ENCODE peak calls at places on chromosomes 16 and 17, in six cellular contexts. Y is GM23338, L is fibroblast of lung, D is mammary epithelial cell, M is H9, B is PC-3. K is an unnamed sample.

GRCh38 chr16:47045023-47045422 is 71.5 kb upstream of the DNAJA2 start:
- DNase-seq in L (peak), B (no peak), D (no peak), Y (no peak), M (no peak), K (peak)

GRCh38 chr16:30557950-30558788 is at the start of gene ZNF764:
- DNase-seq in Y (peak), D (peak), M (peak), B (peak), L (peak), K (peak)

GRCh38 chr16:87326151-87326571 is 9.0 kb upstream of the C16orf95 start:
- DNase-seq in Y (no peak), L (no peak), B (no peak), D (no peak), M (no peak), K (no peak)

GRCh38 chr16:49600541-49600940 is 226.9 kb downstream of the C16orf78 start:
- DNase-seq in L (no peak), D (no peak), B (no peak), Y (no peak), M (peak), K (no peak)

GRCh38 chr16:12757546-12757945 is 46.1 kb downstream of the CPPED1 start:
- DNase-seq in L (no peak), B (no peak), Y (no peak), M (no peak), D (no peak), K (no peak)

GRCh38 chr17:4556996-4557395 is 1.8 kb upstream of the MYBBP1A start:
- DNase-seq in M (no peak), L (no peak), D (no peak), B (no peak), Y (no peak), K (no peak)

GRCh38 chr16:66190411-66190810 is 176.1 kb upstream of the CDH5 start:
- DNase-seq in Y (no peak), D (no peak), B (no peak), M (no peak), L (no peak), K (no peak)

GRCh38 chr17:8734876-8735275 is 9.8 kb downstream of the CCDC42 start:
- DNase-seq in M (no peak), D (no peak), L (no peak), B (no peak), Y (no peak), K (no peak)

GRCh38 chr16:88378401-88378800 is 4.4 kb upstream of the ZNF469 start:
- DNase-seq in D (no peak), L (no peak), B (no peak), Y (no peak), M (no peak), K (no peak)

GRCh38 chr17:57595942-57596695 is 149.0 kb downstream of the CCDC182 start:
- DNase-seq in B (no peak), D (no peak), Y (no peak), L (no peak), M (no peak), K (no peak)

GRCh38 chr16:80733366-80733901 is 71.0 kb downstream of the CDYL2 start:
- DNase-seq in Y (no peak), B (peak), M (no peak), D (no peak), L (no peak), K (no peak)

GRCh38 chr16:529012-529575 is 1.6 kb downstream of the CAPN15 start:
- DNase-seq in Y (no peak), L (no peak), B (no peak), D (no peak), M (no peak), K (no peak)

GRCh38 chr16:47584464-47585225 is 123.5 kb downstream of the PHKB start:
- DNase-seq in M (no peak), L (no peak), Y (no peak), B (no peak), D (no peak), K (no peak)

GRCh38 chr17:4574448-4575045 is 9.8 kb upstream of the SMTNL2 start:
- DNase-seq in Y (no peak), B (no peak), D (no peak), L (no peak), M (no peak), K (no peak)

DNA sequence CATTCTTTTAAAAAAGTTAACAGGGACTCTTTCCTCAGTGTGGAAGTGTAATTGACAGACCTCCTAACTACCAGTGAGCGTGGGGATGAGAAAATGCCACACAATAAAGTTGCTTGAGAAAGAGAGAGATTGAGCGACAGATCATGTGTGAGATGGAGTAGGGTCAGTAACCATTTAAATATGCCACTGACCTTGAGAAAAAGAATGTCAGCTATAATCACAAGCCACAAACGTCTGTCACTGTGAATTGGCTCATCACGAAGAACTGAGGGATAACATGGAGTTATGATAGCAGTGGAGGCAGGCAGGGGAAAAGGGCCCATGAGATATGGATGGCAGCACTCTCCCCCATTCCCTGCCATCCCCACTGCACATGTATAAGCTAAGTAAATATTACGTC is 253.9 kb downstream of the SLC39A11 start:
- DNase-seq in L (no peak), B (no peak), Y (no peak), D (no peak), M (no peak), K (no peak)
- H2AFZ ChIP-seq in L (no peak), B (no peak), Y (no peak), D (no peak), M (no peak), K (no peak)

GRCh38 chr17:78882546-78883089 is 20.4 kb downstream of the CEP295NL start:
- DNase-seq in L (no peak), D (no peak), Y (no peak), M (peak), B (no peak), K (no peak)

GRCh38 chr17:78878261-78878660 is 24.7 kb downstream of the CEP295NL start:
- DNase-seq in M (no peak), B (no peak), D (no peak), L (no peak), Y (no peak), K (no peak)

GRCh38 chr17:78883090-78883532 is 19.9 kb downstream of the CEP295NL start:
- DNase-seq in D (no peak), B (peak), L (peak), Y (no peak), M (no peak), K (peak)

GRCh38 chr17:78878871-78879270 is 24.1 kb downstream of the CEP295NL start:
- DNase-seq in B (no peak), D (no peak), L (no peak), Y (no peak), M (no peak), K (no peak)

GRCh38 chr17:78879679-78880186 is 23.3 kb downstream of the CEP295NL start:
- DNase-seq in L (peak), B (no peak), M (no peak), D (peak), Y (no peak), K (peak)
- H2AFZ ChIP-seq in L (no peak), B (no peak), M (no peak), D (no peak), Y (no peak), K (no peak)

GRCh38 chr17:27558842-27559505 is 72.0 kb upstream of the LGALS9 start:
- DNase-seq in L (no peak), Y (no peak), M (no peak), B (no peak), D (no peak), K (no peak)
- H2AFZ ChIP-seq in L (no peak), Y (no peak), M (no peak), B (no peak), D (no peak), K (no peak)

DNA sequence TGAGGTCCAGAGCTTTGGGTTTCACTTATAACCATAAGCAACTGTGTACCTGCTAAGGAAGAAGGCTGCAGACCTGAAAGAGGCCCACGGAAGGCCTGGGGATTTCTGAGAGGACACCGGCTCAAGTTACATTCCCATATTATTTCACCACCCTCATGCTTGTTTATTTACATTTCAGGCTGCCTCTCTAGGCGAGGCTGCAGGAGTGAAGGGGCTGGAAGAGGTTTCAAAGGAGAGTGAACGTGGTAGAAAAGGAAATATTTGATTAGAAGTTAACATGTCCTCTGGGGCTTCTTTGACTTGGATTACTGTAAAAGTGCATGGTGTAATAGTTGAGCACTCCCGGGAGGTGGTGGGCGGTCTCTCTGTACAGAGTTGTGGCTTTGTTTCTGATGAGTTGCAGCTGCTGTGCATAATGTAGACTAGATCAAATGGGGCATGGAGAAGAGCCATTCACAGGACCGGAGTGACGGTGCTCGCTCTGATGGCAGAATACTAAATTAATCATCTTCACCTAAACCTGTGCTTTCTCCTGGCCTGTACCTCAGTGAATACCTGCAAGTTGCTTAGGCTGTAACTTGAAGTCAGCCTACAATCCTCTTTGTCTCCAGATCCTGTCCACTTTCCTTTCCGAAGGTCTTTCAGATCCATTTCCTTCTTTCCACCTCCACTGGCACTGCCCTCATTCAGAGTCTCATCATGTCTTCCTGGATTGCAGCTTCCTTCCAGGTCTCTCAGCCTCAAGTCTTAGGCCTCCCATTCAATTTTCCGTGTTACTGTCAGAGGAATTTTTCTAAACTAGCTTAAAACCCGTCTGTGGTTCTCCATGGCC is 1.9 kb upstream of the CPD start:
- DNase-seq in L (peak), D (no peak), B (peak), M (no peak), Y (no peak), K (peak)
- H2AFZ ChIP-seq in L (peak), D (no peak), B (no peak), M (no peak), Y (peak), K (peak)

GRCh38 chr17:50206604-50207293 is 5.3 kb upstream of the COL1A1 start:
- DNase-seq in Y (peak), B (no peak), D (no peak), L (peak), M (peak), K (peak)
- H2AFZ ChIP-seq in Y (peak), B (no peak), D (peak), L (no peak), M (no peak), K (no peak)

DNA sequence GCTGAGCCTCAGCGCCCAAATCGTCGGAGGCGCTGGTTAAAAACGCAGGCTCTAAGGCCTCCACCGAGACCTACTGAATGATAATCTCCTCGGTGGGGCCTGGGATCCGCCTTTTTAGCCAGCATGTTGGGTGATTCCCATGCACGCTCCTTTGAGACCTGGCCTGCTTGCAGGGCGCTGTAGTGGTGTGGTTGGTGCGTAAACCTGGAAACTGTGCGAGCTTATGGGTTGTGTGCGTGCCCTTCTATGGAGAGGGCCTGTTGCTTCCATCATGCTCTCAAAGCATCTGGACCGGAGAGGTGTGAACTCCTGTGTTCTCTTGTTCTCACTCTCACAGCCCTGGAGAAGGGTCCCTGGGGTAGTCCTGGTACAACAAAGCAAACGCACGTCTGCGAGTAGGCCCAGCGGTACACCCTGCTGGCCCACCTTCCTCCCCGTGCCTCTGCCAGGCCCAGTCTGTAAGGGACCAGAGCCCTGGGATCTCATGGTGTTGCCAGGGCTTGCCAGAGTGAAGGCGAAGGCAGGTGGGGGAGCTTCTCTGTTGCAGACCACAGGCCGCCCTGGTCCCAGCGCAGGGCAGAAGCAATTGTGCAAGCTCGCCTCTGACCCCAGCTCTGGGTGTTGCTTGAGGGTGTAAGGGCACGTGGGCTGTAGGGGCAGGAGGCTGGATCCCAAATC is 759 bp upstream of the LRRC75A start:
- DNase-seq in L (no peak), D (no peak), M (peak), B (no peak), Y (peak), K (no peak)
- H2AFZ ChIP-seq in L (no peak), D (peak), M (no peak), B (peak), Y (peak), K (peak)

GRCh38 chr17:75752405-75753192 is 12.4 kb downstream of the GALK1 start:
- DNase-seq in Y (no peak), L (no peak), M (peak), B (no peak), D (no peak), K (no peak)
- H2AFZ ChIP-seq in Y (no peak), L (no peak), M (no peak), B (no peak), D (no peak), K (no peak)

DNA sequence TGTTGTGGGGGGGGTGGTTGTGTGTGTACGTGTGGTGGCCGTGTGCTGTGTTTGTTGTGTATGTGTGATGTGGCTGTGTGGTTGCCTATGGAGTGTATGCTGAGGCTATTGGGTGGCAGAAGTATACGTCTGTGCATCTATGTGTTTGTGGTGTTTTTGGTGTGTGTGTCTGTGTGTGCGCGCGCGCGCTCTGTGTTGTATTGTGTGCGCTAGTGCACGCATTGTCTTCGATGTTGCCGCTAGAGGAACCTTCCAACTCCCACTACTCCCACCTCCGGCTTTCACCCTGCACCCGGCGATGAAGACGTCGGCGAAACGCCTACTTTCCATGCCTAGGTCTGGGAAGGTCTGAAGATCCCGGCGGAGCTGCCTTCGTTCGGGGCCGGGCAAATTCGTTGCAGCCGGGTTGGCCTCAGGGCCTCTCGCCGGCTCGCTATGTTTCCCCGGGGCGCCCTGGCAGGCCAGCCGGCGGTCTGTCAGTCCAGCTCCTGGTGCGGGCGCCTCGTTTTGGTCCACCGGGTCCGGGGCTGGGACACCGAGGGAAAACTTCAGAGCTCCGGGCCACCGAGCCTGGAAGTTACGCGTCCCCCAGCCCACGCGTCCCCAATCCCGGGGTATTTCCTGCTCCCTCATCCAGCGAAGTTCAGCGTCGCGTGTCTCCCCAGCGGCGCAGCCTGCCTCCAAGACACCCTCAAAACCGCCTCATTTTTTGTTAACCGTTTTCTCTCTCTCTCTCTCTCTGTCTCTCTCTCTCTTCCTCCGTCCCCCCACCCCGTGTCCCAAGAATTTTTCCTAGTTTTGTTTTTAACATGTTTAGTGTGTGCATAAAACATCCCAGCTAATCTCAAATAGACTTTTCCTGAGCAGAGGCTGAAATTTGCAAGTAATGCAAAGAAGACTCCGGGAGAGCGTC is 5.1 kb upstream of the DLX4 start:
- DNase-seq in D (no peak), B (no peak), Y (peak), L (peak), M (peak), K (no peak)
- H2AFZ ChIP-seq in D (no peak), B (no peak), Y (peak), L (no peak), M (no peak), K (no peak)

GRCh38 chr17:78746949-78747269 is 35.2 kb downstream of the CYTH1 start:
- DNase-seq in L (no peak), Y (no peak), D (no peak), B (no peak), M (no peak), K (no peak)
- H2AFZ ChIP-seq in L (no peak), Y (no peak), D (no peak), B (no peak), M (no peak), K (no peak)

K was measured in astrocyte.